ENCODE peak calls at places on chromosomes 2 and 18, in seven cellular contexts. R, P, S, A, U, B and H are unnamed samples.

GRCh38 chr2:178397002-178397605 is 53.9 kb downstream of the PRKRA start:
- DNase-seq in R (peak), P (no peak), S (peak), A (peak), U (no peak), B (peak), H (no peak)

GRCh38 chr2:71922091-71922490 is 225.6 kb downstream of the CYP26B1 start:
- DNase-seq in R (no peak), P (no peak), S (no peak), A (no peak), U (no peak), B (no peak), H (no peak)

GRCh38 chr2:134421556-134422328 is 167.9 kb downstream of the MGAT5 start:
- DNase-seq in R (no peak), P (no peak), S (no peak), A (no peak), U (no peak), B (no peak), H (no peak)

GRCh38 chr18:34976899-34977786 is 64.1 kb upstream of the MAPRE2 start:
- DNase-seq in R (peak), P (peak), S (peak), A (peak), U (peak), B (peak), H (peak)

GRCh38 chr2:161946489-161947107 is 127.4 kb downstream of the DPP4 start:
- DNase-seq in R (no peak), P (no peak), S (no peak), A (peak), U (no peak), B (no peak), H (no peak)

GRCh38 chr18:70422061-70422965 is 133.5 kb downstream of the SOCS6 start:
- DNase-seq in R (peak), P (no peak), S (peak), A (no peak), U (no peak), B (peak), H (peak)

GRCh38 chr18:8778386-8778785 is 73.0 kb downstream of the MTCL1 start:
- DNase-seq in R (no peak), P (no peak), S (no peak), A (no peak), U (no peak), B (no peak), H (no peak)

GRCh38 chr2:535222-535621 is 142.0 kb downstream of the TMEM18 start:
- DNase-seq in R (no peak), P (no peak), S (no peak), A (no peak), U (no peak), B (no peak), H (no peak)